ENCODE peak calls at places on chromosomes 1 and 21, in five cellular contexts. C, M, Z, U and S are unnamed samples.

GRCh38 chr1:226739696-226740065 is 599 bp upstream of the ITPKB start:
- DNase-seq in U (no peak), M (no peak), Z (no peak), C (no peak), S (no peak)

GRCh38 chr1:161440312-161440894 is 64.9 kb upstream of the FCGR2A start:
- DNase-seq in Z (peak; percentile 25), M (peak; percentile 36), U (peak; percentile 63), C (peak; percentile 52), S (no peak)

GRCh38 chr1:211259596-211260126 is 495 bp downstream of the RCOR3 start:
- DNase-seq in U (peak; percentile 85), C (peak; percentile 55), M (peak; percentile 79), Z (peak; percentile 70), S (peak; percentile 19)

GRCh38 chr21:19807231-19807630 is 1191.0 kb upstream of the NCAM2 start:
- DNase-seq in M (no peak), C (no peak), U (no peak), Z (no peak), S (no peak)

GRCh38 chr1:30727013-30727684 is 3.8 kb upstream of the MATN1 start:
- DNase-seq in Z (no peak), M (no peak), C (no peak), U (no peak), S (no peak)

GRCh38 chr1:218347713-218348627 is 2.8 kb downstream of the TGFB2 start:
- DNase-seq in Z (peak; percentile 61), U (peak; percentile 71), M (no peak), C (no peak), S (no peak)

GRCh38 chr1:95086949-95087533 is 14.3 kb upstream of the ALG14 start:
- DNase-seq in U (no peak), M (no peak), C (no peak), Z (peak; percentile 36), S (peak; percentile 72)

GRCh38 chr1:55010887-55011217 is 12.1 kb downstream of the BSND start:
- DNase-seq in C (no peak), U (no peak), M (no peak), Z (no peak), S (no peak)

GRCh38 chr1:116806245-116806644 is 52.0 kb downstream of the CD2 start:
- DNase-seq in M (no peak), C (no peak), Z (no peak), U (no peak), S (no peak)

GRCh38 chr1:235972316-235973090 is 92.4 kb downstream of the NID1 start:
- DNase-seq in U (peak; percentile 48), C (no peak), Z (no peak), M (no peak), S (no peak)

GRCh38 chr1:43279161-43279560 is 6.2 kb downstream of the C1orf210 start:
- DNase-seq in Z (no peak), C (no peak), M (no peak), U (peak; percentile 40), S (no peak)

GRCh38 chr21:15063821-15064575 is 802 bp downstream of the NRIP1 start:
- DNase-seq in U (peak; percentile 73), Z (peak; percentile 36), M (peak; percentile 59), C (peak; percentile 61), S (peak; percentile 22)

GRCh38 chr1:235938714-235939487 is 72.2 kb upstream of the LYST start:
- DNase-seq in C (no peak), M (no peak), U (no peak), Z (no peak), S (no peak)

GRCh38 chr1:223748405-223748772 is 36.0 kb downstream of the CAPN2 start:
- DNase-seq in U (no peak), C (no peak), Z (no peak), M (peak; percentile 47), S (no peak)

GRCh38 chr21:38852278-38852677 is 46.5 kb downstream of the ETS2 start:
- DNase-seq in Z (no peak), C (no peak), M (no peak), U (no peak), S (no peak)

GRCh38 chr1:39926343-39926769 is 24.6 kb upstream of the MYCL start:
- DNase-seq in Z (no peak), U (no peak), C (no peak), M (no peak), S (no peak)

GRCh38 chr1:167166703-167167100 is 54.0 kb upstream of the POU2F1 start:
- DNase-seq in M (no peak), U (no peak), Z (no peak), C (no peak), S (no peak)

GRCh38 chr21:18228060-18228739 is 16.4 kb upstream of the CHODL start:
- DNase-seq in C (no peak), Z (no peak), M (no peak), U (no peak), S (no peak)

GRCh38 chr1:14377386-14377785 is 221.1 kb upstream of the KAZN start:
- DNase-seq in C (no peak), M (no peak), Z (no peak), U (no peak), S (no peak)

GRCh38 chr21:34933609-34934345 is 115.3 kb downstream of the RUNX1 start:
- DNase-seq in C (no peak), M (no peak), U (no peak), Z (no peak), S (no peak)

GRCh38 chr1:93353286-93353685 is 7.6 kb downstream of the DR1 start:
- DNase-seq in M (no peak), C (no peak), Z (no peak), U (no peak), S (no peak)

GRCh38 chr1:193747579-193747978 is 561.2 kb upstream of the B3GALT2 start:
- DNase-seq in U (no peak), Z (no peak), M (no peak), C (no peak), S (no peak)

GRCh38 chr1:173476664-173477285 is 360 bp upstream of the PRDX6 start:
- DNase-seq in U (peak; percentile 97), M (peak; percentile 89), Z (peak; percentile 91), C (peak; percentile 91), S (peak; percentile 82)

GRCh38 chr1:30809514-30810263 is 52.1 kb upstream of the LAPTM5 start:
- DNase-seq in U (no peak), M (no peak), Z (no peak), C (no peak), S (no peak)

GRCh38 chr1:67690018-67690363 is 5.0 kb downstream of the GADD45A start:
- DNase-seq in M (no peak), U (no peak), C (no peak), Z (no peak), S (no peak)

GRCh38 chr1:67687649-67688048 is 2.6 kb downstream of the GADD45A start:
- DNase-seq in C (no peak), Z (no peak), U (no peak), M (no peak), S (no peak)

GRCh38 chr1:67687198-67687545 is 2.2 kb downstream of the GADD45A start:
- DNase-seq in C (no peak), Z (no peak), M (no peak), U (no peak), S (no peak)

GRCh38 chr1:67689267-67690017 is 4.4 kb downstream of the GADD45A start:
- DNase-seq in M (no peak), Z (no peak), U (no peak), C (no peak), S (no peak)

GRCh38 chr1:67688526-67689219 is 3.7 kb downstream of the GADD45A start:
- DNase-seq in U (no peak), Z (no peak), C (no peak), M (no peak), S (no peak)
- TF ChIP-seq POLR2A in U (no peak), Z (no peak), C (no peak), M (no peak), S (no peak)

GRCh38 chr1:169794530-169795416 is at the start of gene METTL18:
- DNase-seq in U (peak; percentile 94), M (peak; percentile 85), Z (peak; percentile 88), C (peak; percentile 88), S (peak; percentile 76)
- TF ChIP-seq CTCF in U (no peak), M (no peak), Z (peak; percentile 7), C (no peak), S (no peak)

DNA sequence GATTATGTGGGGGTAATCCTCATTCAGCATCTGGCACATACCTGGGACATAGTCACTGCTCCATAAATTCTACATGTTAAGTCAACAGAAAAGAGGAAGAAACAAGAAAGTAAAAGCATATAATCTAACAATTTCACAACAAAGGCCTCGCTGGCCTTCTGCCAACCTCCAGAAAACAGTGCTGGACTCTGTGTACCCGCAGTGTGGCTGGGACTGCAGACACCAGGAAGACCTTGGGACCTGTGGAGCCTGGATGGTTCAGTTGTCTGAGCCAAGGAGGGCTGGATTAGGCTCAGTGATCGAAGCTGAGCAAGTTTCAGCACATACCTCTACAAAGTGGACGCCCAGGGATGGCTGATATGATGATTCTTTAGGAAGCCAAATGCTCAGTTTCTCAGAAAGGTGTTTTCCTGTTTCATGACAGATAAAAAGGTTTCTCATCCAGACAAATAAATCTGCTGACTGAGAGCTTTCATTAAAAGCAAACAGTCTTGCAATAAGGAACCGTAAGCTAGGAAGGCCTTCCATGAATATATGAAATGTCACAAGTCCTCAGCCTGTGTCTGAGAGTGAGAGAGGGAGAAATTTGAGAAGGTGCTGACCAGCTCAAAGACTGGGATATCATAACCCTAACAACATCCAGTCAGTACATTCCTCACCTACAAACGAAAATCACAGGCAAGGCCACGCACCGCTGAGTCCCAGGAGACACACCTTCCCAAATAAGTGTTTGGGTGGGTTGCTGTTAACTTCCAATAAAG is 48.4 kb downstream of the CAPZB start:
- DNase-seq in C (peak; percentile 62), M (peak; percentile 81), Z (peak; percentile 84), U (peak; percentile 93), S (peak; percentile 91)
- TF ChIP-seq POLR2A in C (no peak), M (no peak), Z (no peak), U (no peak), S (no peak)

DNA sequence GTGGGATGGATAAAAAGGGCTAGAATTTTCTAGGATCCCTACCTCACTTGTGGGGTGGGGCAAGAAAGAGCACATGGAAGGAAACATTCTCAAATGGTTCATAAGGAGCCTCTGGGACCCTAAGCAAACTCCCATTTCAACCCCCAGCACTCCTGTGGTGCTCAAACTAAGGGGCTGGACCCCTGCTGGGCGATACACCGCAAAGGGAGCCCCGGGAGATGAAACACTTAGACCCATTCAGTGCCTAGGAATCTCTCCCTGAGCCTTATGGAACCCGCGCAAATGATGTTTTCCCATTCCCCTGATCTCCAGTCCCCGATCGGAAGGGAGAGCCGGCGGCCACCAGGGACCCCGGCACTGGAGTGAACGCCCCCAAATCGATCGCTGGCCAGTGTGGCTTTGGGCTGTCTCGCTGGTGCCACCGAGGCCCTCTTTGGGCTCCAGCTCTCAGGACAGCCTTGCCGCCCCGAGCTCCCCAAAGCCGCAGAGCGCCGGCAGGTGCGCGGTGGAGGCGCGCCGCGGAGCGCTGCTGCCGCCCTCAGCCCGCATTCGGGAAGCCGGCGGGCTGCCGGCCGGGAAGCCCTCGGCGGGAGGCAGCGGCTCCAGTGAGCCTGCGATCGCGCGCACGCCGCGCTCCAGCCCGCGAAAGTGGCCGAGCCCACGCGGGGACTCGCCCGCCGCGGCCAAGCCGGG is 1.2 kb downstream of the PLXNA2 start:
- DNase-seq in Z (no peak), C (no peak), U (peak; percentile 65), M (no peak), S (no peak)
- TF ChIP-seq CTCF in Z (no peak), C (no peak), U (no peak), M (no peak), S (no peak)

GRCh38 chr1:112702067-112702395 is 4.9 kb downstream of the RHOC start:
- DNase-seq in C (peak; percentile 2), U (peak; percentile 30), M (no peak), Z (no peak), S (no peak)
- TF ChIP-seq POLR2A in C (no peak), U (no peak), M (no peak), Z (no peak), S (no peak)

GRCh38 chr1:44808938-44809917 is 905 bp downstream of the BTBD19 start:
- DNase-seq in U (peak; percentile 80), Z (peak; percentile 73), C (peak; percentile 47), M (peak; percentile 57), S (no peak)
- TF ChIP-seq CTCF in U (no peak), Z (no peak), C (no peak), M (no peak), S (no peak)

GRCh38 chr1:32208891-32209309 is at the start of gene DCDC2B:
- DNase-seq in C (peak; percentile 85), M (no peak), Z (peak; percentile 38), U (no peak), S (no peak)
- TF ChIP-seq POLR2A in C (no peak), M (no peak), Z (no peak), U (no peak), S (no peak)